ENCODE peak calls at places on chromosomes 3 and 15, in ten cellular contexts. One of them, this sample, is unnamed.

GRCh38 chr3:174430986-174431385 is 428.1 kb upstream of the NAALADL2 start:
- DNase-seq in AG04450: no peak
- DNase-seq in lower lobe of right lung: no peak
- DNase-seq in tibial nerve: no peak
- DNase-seq in HCT116: no peak
- DNase-seq in CD8-positive, alpha-beta memory T cell: no peak
- DNase-seq in A549: no peak
- DNase-seq in pancreas: no peak
- DNase-seq in K562: no peak
- DNase-seq in IMR-90: no peak
- DNase-seq in this sample: no peak

GRCh38 chr15:70318996-70319465 is 221.3 kb upstream of the TLE3 start:
- DNase-seq in tibial nerve: peak; percentile 35
- DNase-seq in IMR-90: peak; percentile 74
- DNase-seq in A549: no peak
- DNase-seq in AG04450: peak; percentile 50
- DNase-seq in lower lobe of right lung: no peak
- DNase-seq in CD8-positive, alpha-beta memory T cell: no peak
- DNase-seq in K562: no peak
- DNase-seq in pancreas: no peak
- DNase-seq in HCT116: no peak
- DNase-seq in this sample: no peak

GRCh38 chr3:180362081-180362480 is 239.9 kb upstream of the TTC14 start:
- DNase-seq in HCT116: no peak
- DNase-seq in IMR-90: no peak
- DNase-seq in CD8-positive, alpha-beta memory T cell: no peak
- DNase-seq in lower lobe of right lung: no peak
- DNase-seq in A549: no peak
- DNase-seq in pancreas: no peak
- DNase-seq in AG04450: no peak
- DNase-seq in tibial nerve: no peak
- DNase-seq in K562: no peak
- DNase-seq in this sample: no peak

GRCh38 chr15:62618432-62618831 is 424.1 kb upstream of the TPM1 start:
- DNase-seq in pancreas: no peak
- DNase-seq in tibial nerve: no peak
- DNase-seq in HCT116: no peak
- DNase-seq in CD8-positive, alpha-beta memory T cell: no peak
- DNase-seq in AG04450: peak; percentile 79
- DNase-seq in K562: no peak
- DNase-seq in IMR-90: peak; percentile 94
- DNase-seq in A549: peak; percentile 22
- DNase-seq in lower lobe of right lung: no peak
- DNase-seq in this sample: no peak

GRCh38 chr3:67526246-67526645 is 128.2 kb downstream of the SUCLG2 start:
- DNase-seq in A549: no peak
- DNase-seq in AG04450: peak; percentile 80
- DNase-seq in tibial nerve: no peak
- DNase-seq in IMR-90: peak; percentile 91
- DNase-seq in lower lobe of right lung: no peak
- DNase-seq in CD8-positive, alpha-beta memory T cell: no peak
- DNase-seq in HCT116: no peak
- DNase-seq in pancreas: no peak
- DNase-seq in K562: no peak
- DNase-seq in this sample: no peak

GRCh38 chr3:53804697-53805462 is 41.3 kb downstream of the CHDH start:
- DNase-seq in pancreas: no peak
- DNase-seq in A549: peak; percentile 46
- DNase-seq in CD8-positive, alpha-beta memory T cell: no peak
- DNase-seq in HCT116: peak; percentile 8
- DNase-seq in tibial nerve: no peak
- DNase-seq in IMR-90: peak; percentile 80
- DNase-seq in lower lobe of right lung: no peak
- DNase-seq in AG04450: peak; percentile 56
- DNase-seq in K562: no peak
- DNase-seq in this sample: no peak

GRCh38 chr3:151322549-151322948 is 5.9 kb upstream of the GPR87 start:
- DNase-seq in HCT116: no peak
- DNase-seq in AG04450: no peak
- DNase-seq in K562: no peak
- DNase-seq in CD8-positive, alpha-beta memory T cell: no peak
- DNase-seq in pancreas: no peak
- DNase-seq in tibial nerve: no peak
- DNase-seq in A549: no peak
- DNase-seq in lower lobe of right lung: no peak
- DNase-seq in IMR-90: no peak
- DNase-seq in this sample: no peak

GRCh38 chr3:152241142-152242067 is 27.3 kb upstream of the MBNL1 start:
- DNase-seq in IMR-90: no peak
- DNase-seq in CD8-positive, alpha-beta memory T cell: no peak
- DNase-seq in AG04450: no peak
- DNase-seq in tibial nerve: no peak
- DNase-seq in lower lobe of right lung: no peak
- DNase-seq in pancreas: no peak
- DNase-seq in K562: no peak
- DNase-seq in HCT116: no peak
- DNase-seq in A549: no peak
- DNase-seq in this sample: no peak

GRCh38 chr15:83571820-83572707 is 81.9 kb upstream of the ADAMTSL3 start:
- DNase-seq in CD8-positive, alpha-beta memory T cell: no peak
- DNase-seq in A549: peak; percentile 29
- DNase-seq in lower lobe of right lung: no peak
- DNase-seq in K562: no peak
- DNase-seq in HCT116: peak; percentile 12
- DNase-seq in tibial nerve: no peak
- DNase-seq in AG04450: no peak
- DNase-seq in pancreas: no peak
- DNase-seq in IMR-90: peak; percentile 19
- DNase-seq in this sample: no peak

GRCh38 chr3:43773273-43774104 is 82.8 kb downstream of the ABHD5 start:
- DNase-seq in pancreas: no peak
- DNase-seq in A549: peak; percentile 72
- DNase-seq in AG04450: no peak
- DNase-seq in lower lobe of right lung: peak; percentile 64
- DNase-seq in K562: peak; percentile 52
- DNase-seq in HCT116: no peak
- DNase-seq in CD8-positive, alpha-beta memory T cell: no peak
- DNase-seq in IMR-90: peak; percentile 16
- DNase-seq in tibial nerve: no peak
- DNase-seq in this sample: no peak

GRCh38 chr3:49671291-49672288 is 2.6 kb upstream of the APEH start:
- DNase-seq in AG04450: peak; percentile 15
- DNase-seq in A549: peak; percentile 71
- DNase-seq in IMR-90: peak; percentile 53
- DNase-seq in HCT116: peak; percentile 61
- DNase-seq in CD8-positive, alpha-beta memory T cell: peak; percentile 80
- DNase-seq in pancreas: peak; percentile 77
- DNase-seq in tibial nerve: no peak
- DNase-seq in K562: peak; percentile 65
- DNase-seq in lower lobe of right lung: peak; percentile 77
- DNase-seq in this sample: no peak

GRCh38 chr3:59940690-59941089 is 890.9 kb upstream of the CFAP20DC start:
- DNase-seq in AG04450: no peak
- DNase-seq in A549: no peak
- DNase-seq in HCT116: no peak
- DNase-seq in CD8-positive, alpha-beta memory T cell: no peak
- DNase-seq in tibial nerve: no peak
- DNase-seq in pancreas: no peak
- DNase-seq in K562: no peak
- DNase-seq in IMR-90: no peak
- DNase-seq in lower lobe of right lung: no peak
- DNase-seq in this sample: no peak

DNA sequence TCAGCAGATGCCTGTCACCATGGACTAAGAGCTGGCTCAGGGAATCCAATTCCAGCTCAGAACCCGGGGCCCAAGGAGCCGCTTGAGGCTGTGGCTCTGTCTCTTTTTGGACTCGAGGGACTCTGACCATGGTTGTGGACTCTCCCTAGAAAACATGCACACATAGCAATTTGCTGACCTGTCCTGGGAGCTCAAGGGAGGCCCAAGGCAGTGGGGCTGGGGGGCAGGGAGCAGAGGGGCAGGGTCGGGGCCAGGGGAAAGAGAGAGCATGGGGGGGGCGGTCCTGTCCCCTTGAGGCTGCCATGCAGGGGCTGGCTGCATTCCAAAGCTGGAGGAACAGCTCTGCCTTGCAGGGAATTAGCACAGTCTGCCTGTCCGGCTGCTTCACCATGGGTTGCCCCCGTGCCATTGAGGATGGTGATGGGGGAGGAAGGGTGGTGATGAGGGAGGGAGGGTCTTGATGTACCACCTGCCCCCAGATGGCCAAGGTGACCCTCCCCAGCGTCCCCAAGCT is 190.1 kb downstream of the GOLGA6L6 start:
- DNase-seq in tibial nerve: no peak
- DNase-seq in K562: no peak
- DNase-seq in CD8-positive, alpha-beta memory T cell: peak; percentile 47
- DNase-seq in IMR-90: no peak
- DNase-seq in lower lobe of right lung: peak; percentile 61
- DNase-seq in pancreas: no peak
- DNase-seq in A549: peak; percentile 9
- DNase-seq in HCT116: no peak
- DNase-seq in AG04450: no peak
- DNase-seq in this sample: no peak
- H3K9me3 ChIP-seq in tibial nerve: no peaks in the 10 kb centered on the region
- H3K9me3 ChIP-seq in K562: no peaks in the 10 kb centered on the region
- H3K9me3 ChIP-seq in CD8-positive, alpha-beta memory T cell: no peaks in the 10 kb centered on the region
- H3K9me3 ChIP-seq in IMR-90: peaks cover 79% of the 10 kb centered on the region
- H3K9me3 ChIP-seq in lower lobe of right lung: peaks cover 5% of the 10 kb centered on the region
- H3K9me3 ChIP-seq in pancreas: no peaks in the 10 kb centered on the region
- H3K9me3 ChIP-seq in A549: peaks cover 33% of the 10 kb centered on the region
- H3K9me3 ChIP-seq in HCT116: peaks cover 74% of the 10 kb centered on the region
- H3K9me3 ChIP-seq in AG04450: peaks cover 94% of the 10 kb centered on the region
- H3K9me3 ChIP-seq in this sample: no peaks in the 10 kb centered on the region

DNA sequence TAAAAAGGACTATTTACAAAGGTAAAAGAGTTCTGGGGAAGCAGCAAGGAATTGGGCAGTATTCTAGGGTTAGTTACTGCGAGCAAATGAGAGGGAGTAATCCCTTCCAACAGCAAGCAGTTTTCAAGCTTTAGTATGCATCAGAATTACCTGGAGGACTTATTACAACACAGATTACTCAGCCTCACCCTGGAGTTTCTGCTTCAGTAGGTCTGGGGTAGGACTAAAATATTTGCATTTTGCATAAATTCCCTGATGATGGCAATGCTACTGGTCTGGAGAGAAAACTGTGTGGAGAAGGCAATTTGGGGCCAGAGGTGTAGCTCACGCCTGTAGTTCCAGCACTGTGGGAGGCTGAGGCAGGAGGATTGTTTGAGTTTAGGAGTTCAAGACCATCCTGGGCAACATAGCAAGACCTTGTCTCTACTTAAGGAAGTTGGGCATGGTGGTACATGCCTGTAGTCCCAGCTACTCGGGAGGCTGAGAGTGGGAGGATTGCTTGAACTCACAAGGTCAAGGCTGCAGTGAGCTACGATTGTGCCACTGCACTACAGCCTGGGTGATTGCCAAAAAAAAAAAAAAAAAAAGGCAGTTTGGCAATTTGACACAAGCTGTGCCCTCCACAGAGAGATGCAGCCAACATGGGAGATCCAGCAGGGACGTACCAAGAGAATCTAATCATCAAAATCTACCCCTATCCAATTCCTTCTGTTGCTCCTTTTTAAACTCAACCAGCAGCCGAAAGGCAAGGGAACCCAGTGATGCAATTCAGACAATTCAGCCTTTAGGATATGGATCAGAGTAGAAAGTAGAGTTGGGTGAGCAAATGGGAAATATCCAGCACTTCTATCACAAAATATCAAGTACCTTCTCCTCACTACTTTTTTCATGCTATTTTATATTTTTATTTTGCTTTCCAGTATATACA is 27.1 kb upstream of the AP4E1 start:
- DNase-seq in HCT116: no peak
- DNase-seq in A549: no peak
- DNase-seq in pancreas: no peak
- DNase-seq in K562: no peak
- DNase-seq in lower lobe of right lung: peak; percentile 56
- DNase-seq in IMR-90: peak; percentile 19
- DNase-seq in AG04450: no peak
- DNase-seq in CD8-positive, alpha-beta memory T cell: no peak
- DNase-seq in tibial nerve: no peak
- DNase-seq in this sample: no peak
- H3K27ac ChIP-seq in HCT116: no peak overlapping the region
- H3K27ac ChIP-seq in A549: peak overlapping the region; percentile 78
- H3K27ac ChIP-seq in pancreas: no peak overlapping the region
- H3K27ac ChIP-seq in K562: no peak overlapping the region
- H3K27ac ChIP-seq in lower lobe of right lung: peak overlapping the region; percentile 53
- H3K27ac ChIP-seq in IMR-90: peak overlapping the region; percentile 64
- H3K27ac ChIP-seq in AG04450: peak overlapping the region; percentile 74
- H3K27ac ChIP-seq in CD8-positive, alpha-beta memory T cell: no peak overlapping the region
- H3K27ac ChIP-seq in tibial nerve: peak overlapping the region; percentile 63
- H3K27ac ChIP-seq in this sample: no peak overlapping the region

GRCh38 chr15:68506071-68506470 is 72.7 kb upstream of the CORO2B start:
- DNase-seq in pancreas: no peak
- DNase-seq in tibial nerve: no peak
- DNase-seq in IMR-90: no peak
- DNase-seq in A549: no peak
- DNase-seq in AG04450: no peak
- DNase-seq in lower lobe of right lung: no peak
- DNase-seq in K562: no peak
- DNase-seq in HCT116: no peak
- DNase-seq in CD8-positive, alpha-beta memory T cell: no peak
- DNase-seq in this sample: no peak
- H3K4me3 ChIP-seq in pancreas: no peak overlapping the region
- H3K4me3 ChIP-seq in tibial nerve: no peak overlapping the region
- H3K4me3 ChIP-seq in IMR-90: no peak overlapping the region
- H3K4me3 ChIP-seq in A549: no peak overlapping the region
- H3K4me3 ChIP-seq in AG04450: no peak overlapping the region
- H3K4me3 ChIP-seq in lower lobe of right lung: no peak overlapping the region
- H3K4me3 ChIP-seq in K562: no peak overlapping the region
- H3K4me3 ChIP-seq in HCT116: no peak overlapping the region
- H3K4me3 ChIP-seq in CD8-positive, alpha-beta memory T cell: no peak overlapping the region
- H3K4me3 ChIP-seq in this sample: no peak overlapping the region

DNA sequence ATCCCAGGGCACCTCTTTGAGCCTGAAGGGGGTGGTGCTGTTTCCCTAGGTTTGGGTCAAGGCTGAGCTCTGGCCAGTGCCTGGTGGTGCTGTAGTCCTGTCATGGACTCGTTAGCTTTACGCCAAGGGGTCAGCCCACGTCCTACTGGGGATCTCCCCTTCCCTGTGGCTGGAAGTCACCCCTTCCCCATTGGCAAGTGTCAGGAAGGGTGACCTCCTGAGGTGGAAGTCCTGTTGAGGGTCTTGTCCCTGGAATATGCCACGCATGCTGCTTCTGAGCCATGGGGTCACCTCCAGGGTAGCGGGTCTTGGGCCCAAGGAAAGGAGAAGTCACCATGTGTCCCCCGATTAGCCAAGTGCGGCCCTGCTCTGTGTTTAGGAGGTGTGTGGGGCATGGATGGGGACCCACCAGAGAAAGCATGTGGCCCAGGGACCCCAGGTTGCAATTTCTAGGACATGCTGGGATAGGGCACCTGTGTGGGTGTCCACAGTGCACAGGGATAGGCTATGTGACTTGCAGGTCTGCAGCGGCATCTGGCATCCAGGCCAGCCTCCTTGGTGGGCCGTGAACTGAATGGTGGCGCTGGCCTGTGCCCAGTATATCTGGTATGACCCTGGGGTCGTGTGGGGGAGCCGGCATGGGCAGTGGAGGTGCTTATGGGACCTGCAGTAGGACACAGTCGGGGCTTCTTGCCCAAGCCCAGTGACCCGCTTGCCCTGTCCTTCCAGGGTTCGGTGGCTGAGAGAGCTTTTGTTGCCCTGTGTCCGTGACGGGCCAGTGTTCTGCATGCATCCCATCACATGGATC is 226.7 kb downstream of the SNRPN start:
- DNase-seq in tibial nerve: no peak
- DNase-seq in A549: no peak
- DNase-seq in HCT116: no peak
- DNase-seq in CD8-positive, alpha-beta memory T cell: peak; percentile 20
- DNase-seq in pancreas: no peak
- DNase-seq in AG04450: no peak
- DNase-seq in IMR-90: no peak
- DNase-seq in K562: no peak
- DNase-seq in lower lobe of right lung: peak; percentile 34
- DNase-seq in this sample: peak; percentile 48
- H3K9me3 ChIP-seq in tibial nerve: no peaks in the 10 kb centered on the region
- H3K9me3 ChIP-seq in A549: no peaks in the 10 kb centered on the region
- H3K9me3 ChIP-seq in HCT116: peaks cover 7% of the 10 kb centered on the region
- H3K9me3 ChIP-seq in CD8-positive, alpha-beta memory T cell: no peaks in the 10 kb centered on the region
- H3K9me3 ChIP-seq in pancreas: no peaks in the 10 kb centered on the region
- H3K9me3 ChIP-seq in AG04450: peaks cover 93% of the 10 kb centered on the region
- H3K9me3 ChIP-seq in IMR-90: peaks cover 85% of the 10 kb centered on the region
- H3K9me3 ChIP-seq in K562: no peaks in the 10 kb centered on the region
- H3K9me3 ChIP-seq in lower lobe of right lung: peaks cover 11% of the 10 kb centered on the region
- H3K9me3 ChIP-seq in this sample: no peaks in the 10 kb centered on the region